ENCODE peak calls at places on chromosomes 1 and 21, in seven cellular contexts. E, C, V, L, W, H and U are unnamed samples.

GRCh38 chr1:188670837-188671236 is 1806.8 kb downstream of the BRINP3 start:
- DNase-seq in C (peak; percentile 35), V (no peak), L (peak; percentile 6), W (no peak), E (no peak), H (no peak), U (no peak)

GRCh38 chr1:60835649-60836048 is 246.7 kb upstream of the NFIA start:
- DNase-seq in V (no peak), C (no peak), H (no peak), W (no peak), L (no peak), E (no peak), U (no peak)

GRCh38 chr1:229846351-229846750 is 220.3 kb downstream of the URB2 start:
- DNase-seq in E (no peak), W (no peak), L (no peak), V (no peak), H (no peak), C (no peak), U (no peak)

GRCh38 chr1:116465845-116466685 is 93.0 kb downstream of the ATP1A1 start:
- DNase-seq in L (no peak), V (no peak), W (no peak), E (peak; percentile 40), C (peak; percentile 64), H (no peak), U (no peak)

GRCh38 chr1:225891229-225891972 is 2.5 kb upstream of the LEFTY1 start:
- DNase-seq in H (peak; percentile 69), W (no peak), L (no peak), C (no peak), V (no peak), E (no peak), U (peak; percentile 83)

GRCh38 chr1:119815361-119815760 is 4.1 kb upstream of the REG4 start:
- DNase-seq in H (no peak), V (no peak), E (peak; percentile 22), W (no peak), L (no peak), C (no peak), U (peak; percentile 73)

GRCh38 chr1:178537445-178538090 is 24.7 kb downstream of the TEX35 start:
- DNase-seq in L (peak; percentile 51), W (no peak), H (no peak), V (no peak), E (no peak), C (peak; percentile 59), U (no peak)

GRCh38 chr1:26570287-26570686 is 40.7 kb downstream of the RPS6KA1 start:
- DNase-seq in C (no peak), V (no peak), W (no peak), L (no peak), H (no peak), E (no peak), U (no peak)

GRCh38 chr21:40160911-40161310 is 293.7 kb downstream of the PCP4 start:
- DNase-seq in W (no peak), V (no peak), C (no peak), E (no peak), H (no peak), L (no peak), U (no peak)

GRCh38 chr1:206803221-206803730 is 31.0 kb upstream of the IL10 start:
- DNase-seq in L (no peak), C (no peak), H (peak; percentile 33), W (no peak), E (peak; percentile 19), V (no peak), U (no peak)

GRCh38 chr1:54403808-54404261 is 2.4 kb downstream of the SSBP3 start:
- DNase-seq in H (no peak), C (no peak), V (no peak), W (no peak), E (no peak), L (no peak), U (no peak)

GRCh38 chr1:11068556-11069232 is 8.9 kb upstream of the SRM start:
- DNase-seq in E (no peak), L (no peak), V (no peak), C (no peak), H (no peak), W (no peak), U (no peak)

GRCh38 chr21:43667191-43667904 is 8.0 kb downstream of the RRP1B start:
- DNase-seq in W (no peak), C (no peak), V (no peak), E (no peak), H (no peak), L (no peak), U (no peak)

GRCh38 chr1:93015590-93015989 is 54.3 kb upstream of the DIPK1A start:
- DNase-seq in L (peak; percentile 16), V (no peak), H (no peak), C (no peak), E (peak; percentile 89), W (no peak), U (no peak)

GRCh38 chr1:86914998-86915736 is 732 bp downstream of the HS2ST1 start:
- DNase-seq in L (peak; percentile 22), H (peak; percentile 30), C (peak; percentile 71), V (peak; percentile 69), W (peak; percentile 45), E (peak; percentile 70), U (peak; percentile 72)

GRCh38 chr1:195733826-195734225 is 874.4 kb downstream of the KCNT2 start:
- DNase-seq in L (no peak), W (no peak), C (peak; percentile 27), E (peak; percentile 41), V (no peak), H (no peak), U (peak; percentile 5)

GRCh38 chr1:65691152-65691900 is 101.4 kb upstream of the PDE4B start:
- DNase-seq in E (no peak), W (no peak), H (no peak), L (no peak), V (no peak), C (no peak), U (no peak)

GRCh38 chr1:180928272-180929230 is 15.9 kb downstream of the KIAA1614 start:
- DNase-seq in E (no peak), W (peak; percentile 58), C (no peak), V (peak; percentile 58), L (no peak), H (no peak), U (peak; percentile 55)

GRCh38 chr1:151867321-151867720 is 13.8 kb upstream of the THEM5 start:
- DNase-seq in C (no peak), V (no peak), E (no peak), L (no peak), W (no peak), H (no peak), U (no peak)

GRCh38 chr1:226986496-226987178 is 46.5 kb downstream of the COQ8A start:
- DNase-seq in H (no peak), W (no peak), C (no peak), E (no peak), L (no peak), V (no peak), U (no peak)

GRCh38 chr21:23067672-23068071 is 2069.5 kb downstream of the NCAM2 start:
- DNase-seq in H (no peak), L (no peak), V (no peak), C (no peak), W (no peak), E (no peak), U (no peak)

GRCh38 chr1:22753396-22754083 is 42.9 kb downstream of the EPHB2 start:
- DNase-seq in H (no peak), L (no peak), C (no peak), E (no peak), V (peak; percentile 51), W (peak; percentile 77), U (no peak)

GRCh38 chr1:51165540-51165939 is 63.5 kb downstream of the C1orf185 start:
- DNase-seq in C (no peak), H (no peak), E (no peak), W (no peak), L (no peak), V (no peak), U (no peak)

GRCh38 chr1:24965571-24965930 is 35.5 kb upstream of the RUNX3 start:
- DNase-seq in V (no peak), L (no peak), C (no peak), H (no peak), E (no peak), W (no peak), U (no peak)

GRCh38 chr1:42730002-42730401 is 10.0 kb downstream of the CLDN19 start:
- DNase-seq in C (no peak), W (no peak), L (no peak), V (no peak), H (no peak), E (peak; percentile 84), U (no peak)

GRCh38 chr1:18120638-18121037 is 13.0 kb downstream of the IGSF21 start:
- DNase-seq in L (no peak), E (no peak), C (no peak), H (no peak), W (no peak), V (no peak), U (no peak)

GRCh38 chr1:6143392-6143791 is 36.7 kb downstream of the CHD5 start:
- DNase-seq in H (no peak), L (no peak), E (no peak), C (no peak), V (no peak), W (no peak), U (no peak)

DNA sequence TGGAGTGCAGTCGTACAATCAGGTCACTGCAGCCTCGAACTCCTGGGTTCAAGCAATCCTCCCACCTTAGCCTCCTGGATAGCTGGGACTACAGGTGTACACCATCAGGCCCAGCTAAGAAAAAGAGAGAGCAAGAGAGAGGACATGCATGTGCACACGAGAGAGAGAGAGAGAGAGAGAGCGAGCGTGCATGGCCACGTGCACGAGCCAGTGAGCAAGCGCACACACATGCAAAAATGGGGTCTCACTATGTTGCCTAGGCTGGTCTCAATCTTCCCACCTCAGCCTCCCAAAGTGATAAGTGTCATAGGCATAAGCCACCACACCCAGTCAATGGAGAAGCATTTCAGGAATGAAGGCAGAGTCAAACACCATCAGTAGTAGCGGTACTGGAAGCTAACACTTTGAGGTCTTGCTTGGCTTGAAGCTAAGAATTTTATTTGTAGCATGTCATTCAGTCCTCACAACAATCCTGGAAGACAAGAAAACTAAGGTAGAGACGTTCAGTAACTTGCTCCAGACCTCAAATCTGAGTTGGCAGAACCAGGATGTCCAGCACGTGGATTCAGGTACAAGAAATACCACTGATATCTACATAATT is 14.5 kb downstream of the GNB1 start:
- DNase-seq in C (no peak), L (no peak), W (no peak), E (no peak), H (no peak), V (no peak), U (no peak)
- H3K4me1 ChIP-seq in C (peaks cover 11% of the 10 kb centered on the region), L (no peaks in the 10 kb centered on the region), W (peaks cover 23% of the 10 kb centered on the region), E (no peaks in the 10 kb centered on the region), H (peaks cover 17% of the 10 kb centered on the region), V (peaks cover 45% of the 10 kb centered on the region), U (peaks cover 17% of the 10 kb centered on the region)

GRCh38 chr1:38046884-38047602 is 450 bp upstream of the POU3F1 start:
- DNase-seq in L (peak; percentile 72), C (peak; percentile 81), E (peak; percentile 98), H (peak; percentile 78), V (peak; percentile 94), W (peak; percentile 96), U (peak; percentile 94)
- H3K4me3 ChIP-seq in L (peak overlapping the region; percentile 68), C (peak overlapping the region; percentile 70), E (peak overlapping the region; percentile 97), H (peak overlapping the region; percentile 62), V (peak overlapping the region; percentile 77), W (peak overlapping the region; percentile 59), U (peak overlapping the region; percentile 69)

GRCh38 chr1:1432951-1433803 is 2.3 kb upstream of the VWA1 start:
- DNase-seq in C (peak; percentile 92), E (no peak), W (peak; percentile 39), V (peak; percentile 81), H (peak; percentile 94), L (peak; percentile 95), U (peak; percentile 92)
- H3K4me1 ChIP-seq in C (peaks cover 75% of the 10 kb centered on the region), E (peaks cover 11% of the 10 kb centered on the region), W (peaks cover 28% of the 10 kb centered on the region), V (peaks cover 46% of the 10 kb centered on the region), H (peaks cover 43% of the 10 kb centered on the region), L (peaks cover 64% of the 10 kb centered on the region), U (peaks cover 48% of the 10 kb centered on the region)

GRCh38 chr1:215875712-215876111 is 308.6 kb downstream of the KCTD3 start:
- DNase-seq in H (no peak), C (no peak), E (no peak), L (no peak), V (no peak), W (no peak), U (no peak)
- H3K4me3 ChIP-seq in H (no peak overlapping the region), C (no peak overlapping the region), E (no peak overlapping the region), L (no peak overlapping the region), V (no peak overlapping the region), W (no peak overlapping the region), U (no peak overlapping the region)